ENCODE peak calls at places on chromosomes 13 and 19, in seven cellular contexts. J is keratinocyte, D is fibroblast of pulmonary artery, R is BJ, E is AG04450, I is fibroblast of mammary gland, U is retinal pigment epithelial cell. O is an unnamed sample.

GRCh38 chr13:98105929-98106336 is 37.0 kb upstream of the FARP1 start:
- DNase-seq in J (no peak), D (peak), R (no peak), E (no peak), I (no peak), U (no peak), O (no peak)

GRCh38 chr13:91946498-91947070 is 548.2 kb downstream of the GPC5 start:
- DNase-seq in J (no peak), D (peak), R (no peak), E (no peak), I (no peak), U (peak), O (no peak)

GRCh38 chr13:109918179-109918651 is 131.8 kb upstream of the IRS2 start:
- DNase-seq in J (no peak), D (no peak), R (no peak), E (no peak), I (peak), U (peak), O (no peak)

GRCh38 chr19:19849056-19849455 is 16.6 kb upstream of the ZNF253 start:
- DNase-seq in J (no peak), D (no peak), R (no peak), E (no peak), I (no peak), U (no peak), O (no peak)

GRCh38 chr19:33269016-33269415 is 33.3 kb downstream of the CEBPA start:
- DNase-seq in J (no peak), D (no peak), R (no peak), E (no peak), I (no peak), U (no peak), O (no peak)

GRCh38 chr13:72121466-72121865 is 254.5 kb upstream of the DACH1 start:
- DNase-seq in J (no peak), D (no peak), R (no peak), E (no peak), I (no peak), U (no peak), O (no peak)

GRCh38 chr19:22595918-22596341 is 38.2 kb upstream of the ZNF492 start:
- DNase-seq in J (no peak), D (no peak), R (no peak), E (no peak), I (no peak), U (no peak), O (no peak)

GRCh38 chr13:29702912-29703351 is 107.4 kb upstream of the SLC7A1 start:
- DNase-seq in J (peak), D (peak), R (peak), E (peak), I (peak), U (peak), O (peak)

GRCh38 chr13:101307181-101307701 is 109.1 kb downstream of the NALCN start:
- DNase-seq in J (no peak), D (peak), R (peak), E (peak), I (peak), U (peak), O (peak)

GRCh38 chr13:24664726-24665409 is 15.3 kb upstream of the ATP12A start:
- DNase-seq in J (peak), D (no peak), R (no peak), E (no peak), I (peak), U (no peak), O (no peak)

GRCh38 chr13:102227696-102228095 is 174.2 kb downstream of the FGF14 start:
- DNase-seq in J (no peak), D (no peak), R (no peak), E (no peak), I (no peak), U (no peak), O (no peak)

GRCh38 chr19:23686622-23687423 is at the start of gene ZNF675:
- DNase-seq in J (peak), D (peak), R (peak), E (peak), I (peak), U (peak), O (peak)
- TF ChIP-seq CTCF in J (no peak), D (no peak), R (no peak), E (peak), I (no peak), U (peak), O (peak)

GRCh38 chr19:35901055-35901644 is 810 bp upstream of the NFKBID start:
- DNase-seq in J (no peak), D (peak), R (peak), E (no peak), I (peak), U (no peak), O (peak)
- H3K4me3 ChIP-seq in J (no peak), D (peak), R (peak), E (peak), I (no peak), U (no peak), O (peak)

GRCh38 chr19:42282036-42282762 is 13.1 kb downstream of the CIC start:
- DNase-seq in J (no peak), D (no peak), R (no peak), E (no peak), I (peak), U (no peak), O (no peak)

GRCh38 chr19:42279902-42280760 is 11.1 kb downstream of the CIC start:
- DNase-seq in J (peak), D (peak), R (no peak), E (peak), I (peak), U (peak), O (no peak)

GRCh38 chr19:42282810-42283247 is 13.8 kb downstream of the CIC start:
- DNase-seq in J (no peak), D (no peak), R (no peak), E (no peak), I (no peak), U (no peak), O (no peak)

GRCh38 chr19:42280761-42281174 is 11.7 kb downstream of the CIC start:
- DNase-seq in J (no peak), D (no peak), R (no peak), E (no peak), I (peak), U (no peak), O (no peak)

GRCh38 chr19:42281175-42282035 is 12.4 kb downstream of the CIC start:
- DNase-seq in J (peak), D (peak), R (no peak), E (no peak), I (peak), U (peak), O (no peak)
- TF ChIP-seq CTCF in J (no peak), D (no peak), R (no peak), E (peak), I (no peak), U (no peak), O (peak)

GRCh38 chr19:3605770-3606169 is 905 bp downstream of the TBXA2R start:
- DNase-seq in J (no peak), D (no peak), R (no peak), E (no peak), I (no peak), U (no peak), O (no peak)
- H3K4me3 ChIP-seq in J (no peak), D (peak), R (peak), E (peak), I (peak), U (no peak), O (peak)

DNA sequence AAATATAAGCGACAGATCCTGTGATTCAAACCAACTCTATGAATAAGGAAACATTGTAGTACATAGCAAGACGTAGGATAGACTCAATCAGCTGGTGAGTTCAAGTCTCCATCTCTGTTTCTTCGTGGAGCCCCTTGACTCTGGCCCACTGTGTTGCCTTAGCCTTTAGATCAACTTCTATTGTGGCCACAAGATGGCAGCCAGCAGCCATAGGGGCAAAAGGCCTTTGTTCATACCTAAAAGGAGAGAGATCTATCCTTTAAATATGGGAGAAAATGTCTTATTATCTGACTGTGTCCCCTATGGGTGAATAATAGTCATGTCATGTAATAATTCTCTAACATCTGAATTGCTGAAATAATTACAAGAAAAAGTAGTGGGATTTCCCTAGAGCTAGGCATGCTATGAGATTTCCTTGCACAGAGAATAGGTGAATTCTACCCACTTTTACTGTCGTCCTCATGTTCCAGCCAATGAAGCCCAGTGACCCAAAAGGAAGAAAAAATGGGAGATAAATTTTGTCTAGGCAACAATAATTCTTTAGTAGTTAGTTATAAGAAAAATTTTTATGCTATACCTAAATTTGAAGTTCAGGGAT is 129.4 kb downstream of the PCDH20 start:
- DNase-seq in J (no peak), D (peak), R (no peak), E (no peak), I (no peak), U (peak), O (no peak)
- TF ChIP-seq CTCF in J (no peak), D (no peak), R (no peak), E (no peak), I (no peak), U (peak), O (no peak)

DNA sequence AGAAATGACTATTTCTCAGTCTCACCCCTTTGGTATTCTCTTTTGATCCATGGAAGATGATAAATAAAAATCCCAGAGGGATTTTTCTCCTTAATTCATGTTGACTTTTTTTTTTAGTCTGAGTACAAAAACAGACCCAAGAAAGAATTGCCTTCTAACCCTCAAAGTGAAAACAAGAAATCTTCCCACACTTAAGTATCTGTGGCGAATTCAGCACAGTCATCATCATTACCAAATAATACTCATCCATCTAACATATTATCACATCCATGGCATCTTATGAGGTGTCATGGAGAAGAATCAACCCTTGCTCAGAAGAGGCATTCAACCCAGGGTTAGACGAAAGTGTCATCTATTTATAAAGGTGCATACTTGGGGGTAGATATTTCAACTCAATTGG is 102.0 kb downstream of the FLT1 start:
- DNase-seq in J (no peak), D (no peak), R (no peak), E (no peak), I (peak), U (no peak), O (no peak)
- H3K4me3 ChIP-seq in J (no peak), D (no peak), R (no peak), E (no peak), I (no peak), U (no peak), O (no peak)

O was measured in AG04449.